ENCODE peak calls at places on chromosomes 12 and 14, in nine cellular contexts. One of them, this sample, is unnamed.

GRCh38 chr12:31833541-31833840 is 104.7 kb upstream of the AMN1 start:
- DNase-seq in stimulated activated CD8-positive, alpha-beta memory T cell treated with anti-CD3 and anti-CD28 coated beads, Interleukin-2, amount 100 ng/mL, for 1 hour: no peak
- DNase-seq in left cardiac atrium: no peak
- DNase-seq in non-pigmented ciliary epithelial cell: no peak
- DNase-seq in Right ventricle myocardium superior: no peak
- DNase-seq in AG10803: no peak
- DNase-seq in A172: no peak
- DNase-seq in naive thymus-derived CD8-positive, alpha-beta T cell: no peak
- DNase-seq in trophoblast cell: no peak
- DNase-seq in this sample: no peak

GRCh38 chr12:12872139-12872933 is 19.0 kb upstream of the GPRC5A start:
- DNase-seq in stimulated activated CD8-positive, alpha-beta memory T cell treated with anti-CD3 and anti-CD28 coated beads, Interleukin-2, amount 100 ng/mL, for 1 hour: no peak
- DNase-seq in left cardiac atrium: no peak
- DNase-seq in non-pigmented ciliary epithelial cell: no peak
- DNase-seq in Right ventricle myocardium superior: no peak
- DNase-seq in AG10803: peak; percentile 62
- DNase-seq in A172: peak; percentile 80
- DNase-seq in naive thymus-derived CD8-positive, alpha-beta T cell: no peak
- DNase-seq in trophoblast cell: peak; percentile 92
- DNase-seq in this sample: no peak

GRCh38 chr14:54590481-54590880 is 23.6 kb downstream of the SAMD4A start:
- DNase-seq in stimulated activated CD8-positive, alpha-beta memory T cell treated with anti-CD3 and anti-CD28 coated beads, Interleukin-2, amount 100 ng/mL, for 1 hour: no peak
- DNase-seq in left cardiac atrium: no peak
- DNase-seq in non-pigmented ciliary epithelial cell: no peak
- DNase-seq in Right ventricle myocardium superior: no peak
- DNase-seq in AG10803: no peak
- DNase-seq in A172: no peak
- DNase-seq in naive thymus-derived CD8-positive, alpha-beta T cell: no peak
- DNase-seq in trophoblast cell: peak; percentile 4
- DNase-seq in this sample: no peak

GRCh38 chr12:94109154-94109553 is 39.2 kb upstream of the PLXNC1 start:
- DNase-seq in stimulated activated CD8-positive, alpha-beta memory T cell treated with anti-CD3 and anti-CD28 coated beads, Interleukin-2, amount 100 ng/mL, for 1 hour: no peak
- DNase-seq in left cardiac atrium: no peak
- DNase-seq in non-pigmented ciliary epithelial cell: no peak
- DNase-seq in Right ventricle myocardium superior: no peak
- DNase-seq in AG10803: peak; percentile 38
- DNase-seq in A172: peak; percentile 39
- DNase-seq in naive thymus-derived CD8-positive, alpha-beta T cell: no peak
- DNase-seq in trophoblast cell: no peak
- DNase-seq in this sample: no peak

GRCh38 chr12:68785358-68785757 is 22.6 kb upstream of the MDM2 start:
- DNase-seq in stimulated activated CD8-positive, alpha-beta memory T cell treated with anti-CD3 and anti-CD28 coated beads, Interleukin-2, amount 100 ng/mL, for 1 hour: no peak
- DNase-seq in left cardiac atrium: no peak
- DNase-seq in non-pigmented ciliary epithelial cell: no peak
- DNase-seq in Right ventricle myocardium superior: no peak
- DNase-seq in AG10803: no peak
- DNase-seq in A172: no peak
- DNase-seq in naive thymus-derived CD8-positive, alpha-beta T cell: no peak
- DNase-seq in trophoblast cell: no peak
- DNase-seq in this sample: no peak

GRCh38 chr12:54272214-54272613 is 7.7 kb downstream of the CBX5 start:
- DNase-seq in stimulated activated CD8-positive, alpha-beta memory T cell treated with anti-CD3 and anti-CD28 coated beads, Interleukin-2, amount 100 ng/mL, for 1 hour: no peak
- DNase-seq in left cardiac atrium: no peak
- DNase-seq in non-pigmented ciliary epithelial cell: no peak
- DNase-seq in Right ventricle myocardium superior: no peak
- DNase-seq in AG10803: no peak
- DNase-seq in A172: no peak
- DNase-seq in naive thymus-derived CD8-positive, alpha-beta T cell: no peak
- DNase-seq in trophoblast cell: no peak
- DNase-seq in this sample: no peak

GRCh38 chr14:78135450-78135891 is 34.7 kb upstream of the NRXN3 start:
- DNase-seq in stimulated activated CD8-positive, alpha-beta memory T cell treated with anti-CD3 and anti-CD28 coated beads, Interleukin-2, amount 100 ng/mL, for 1 hour: no peak
- DNase-seq in left cardiac atrium: no peak
- DNase-seq in non-pigmented ciliary epithelial cell: no peak
- DNase-seq in Right ventricle myocardium superior: no peak
- DNase-seq in AG10803: no peak
- DNase-seq in A172: peak; percentile 53
- DNase-seq in naive thymus-derived CD8-positive, alpha-beta T cell: no peak
- DNase-seq in trophoblast cell: no peak
- DNase-seq in this sample: no peak

GRCh38 chr14:94754391-94754942 is 15.4 kb downstream of the GSC start:
- DNase-seq in stimulated activated CD8-positive, alpha-beta memory T cell treated with anti-CD3 and anti-CD28 coated beads, Interleukin-2, amount 100 ng/mL, for 1 hour: no peak
- DNase-seq in left cardiac atrium: no peak
- DNase-seq in non-pigmented ciliary epithelial cell: no peak
- DNase-seq in Right ventricle myocardium superior: no peak
- DNase-seq in AG10803: no peak
- DNase-seq in A172: no peak
- DNase-seq in naive thymus-derived CD8-positive, alpha-beta T cell: no peak
- DNase-seq in trophoblast cell: no peak
- DNase-seq in this sample: no peak

GRCh38 chr14:61477845-61478438 is 156.6 kb downstream of the PRKCH start:
- DNase-seq in stimulated activated CD8-positive, alpha-beta memory T cell treated with anti-CD3 and anti-CD28 coated beads, Interleukin-2, amount 100 ng/mL, for 1 hour: no peak
- DNase-seq in left cardiac atrium: peak; percentile 81
- DNase-seq in non-pigmented ciliary epithelial cell: no peak
- DNase-seq in Right ventricle myocardium superior: peak; percentile 89
- DNase-seq in AG10803: peak; percentile 52
- DNase-seq in A172: peak; percentile 56
- DNase-seq in naive thymus-derived CD8-positive, alpha-beta T cell: no peak
- DNase-seq in trophoblast cell: no peak
- DNase-seq in this sample: no peak

GRCh38 chr12:55258288-55258687 is 13.9 kb downstream of the OR6C74 start:
- DNase-seq in stimulated activated CD8-positive, alpha-beta memory T cell treated with anti-CD3 and anti-CD28 coated beads, Interleukin-2, amount 100 ng/mL, for 1 hour: no peak
- DNase-seq in left cardiac atrium: no peak
- DNase-seq in non-pigmented ciliary epithelial cell: no peak
- DNase-seq in Right ventricle myocardium superior: no peak
- DNase-seq in AG10803: no peak
- DNase-seq in A172: no peak
- DNase-seq in naive thymus-derived CD8-positive, alpha-beta T cell: no peak
- DNase-seq in trophoblast cell: no peak
- DNase-seq in this sample: no peak

GRCh38 chr14:103427485-103428443 is 42.5 kb downstream of the MARK3 start:
- DNase-seq in stimulated activated CD8-positive, alpha-beta memory T cell treated with anti-CD3 and anti-CD28 coated beads, Interleukin-2, amount 100 ng/mL, for 1 hour: no peak
- DNase-seq in left cardiac atrium: peak; percentile 36
- DNase-seq in non-pigmented ciliary epithelial cell: no peak
- DNase-seq in Right ventricle myocardium superior: no peak
- DNase-seq in AG10803: peak; percentile 77
- DNase-seq in A172: peak; percentile 86
- DNase-seq in naive thymus-derived CD8-positive, alpha-beta T cell: peak; percentile 18
- DNase-seq in trophoblast cell: no peak
- DNase-seq in this sample: peak; percentile 3

GRCh38 chr12:106147956-106148355 is 9.2 kb upstream of the NUAK1 start:
- DNase-seq in stimulated activated CD8-positive, alpha-beta memory T cell treated with anti-CD3 and anti-CD28 coated beads, Interleukin-2, amount 100 ng/mL, for 1 hour: no peak
- DNase-seq in left cardiac atrium: peak; percentile 85
- DNase-seq in non-pigmented ciliary epithelial cell: no peak
- DNase-seq in Right ventricle myocardium superior: peak; percentile 91
- DNase-seq in AG10803: no peak
- DNase-seq in A172: no peak
- DNase-seq in naive thymus-derived CD8-positive, alpha-beta T cell: no peak
- DNase-seq in trophoblast cell: no peak
- DNase-seq in this sample: no peak

GRCh38 chr14:70907996-70908917 is 998 bp downstream of the PCNX1 start:
- DNase-seq in stimulated activated CD8-positive, alpha-beta memory T cell treated with anti-CD3 and anti-CD28 coated beads, Interleukin-2, amount 100 ng/mL, for 1 hour: peak; percentile 43
- DNase-seq in left cardiac atrium: peak; percentile 77
- DNase-seq in non-pigmented ciliary epithelial cell: no peak
- DNase-seq in Right ventricle myocardium superior: peak; percentile 71
- DNase-seq in AG10803: peak; percentile 55
- DNase-seq in A172: peak; percentile 17
- DNase-seq in naive thymus-derived CD8-positive, alpha-beta T cell: peak; percentile 61
- DNase-seq in trophoblast cell: no peak
- DNase-seq in this sample: peak; percentile 30

GRCh38 chr12:78888583-78888982 is 24.0 kb downstream of the SYT1 start:
- DNase-seq in stimulated activated CD8-positive, alpha-beta memory T cell treated with anti-CD3 and anti-CD28 coated beads, Interleukin-2, amount 100 ng/mL, for 1 hour: no peak
- DNase-seq in left cardiac atrium: no peak
- DNase-seq in non-pigmented ciliary epithelial cell: no peak
- DNase-seq in Right ventricle myocardium superior: no peak
- DNase-seq in AG10803: no peak
- DNase-seq in A172: peak; percentile 64
- DNase-seq in naive thymus-derived CD8-positive, alpha-beta T cell: no peak
- DNase-seq in trophoblast cell: no peak
- DNase-seq in this sample: no peak

GRCh38 chr12:5259523-5259922 is 172.4 kb upstream of the NTF3 start:
- DNase-seq in stimulated activated CD8-positive, alpha-beta memory T cell treated with anti-CD3 and anti-CD28 coated beads, Interleukin-2, amount 100 ng/mL, for 1 hour: no peak
- DNase-seq in left cardiac atrium: no peak
- DNase-seq in non-pigmented ciliary epithelial cell: no peak
- DNase-seq in Right ventricle myocardium superior: no peak
- DNase-seq in AG10803: peak; percentile 75
- DNase-seq in A172: peak; percentile 93
- DNase-seq in naive thymus-derived CD8-positive, alpha-beta T cell: no peak
- DNase-seq in trophoblast cell: no peak
- DNase-seq in this sample: no peak

GRCh38 chr12:75628916-75629315 is 117.5 kb upstream of the KRR1 start:
- DNase-seq in stimulated activated CD8-positive, alpha-beta memory T cell treated with anti-CD3 and anti-CD28 coated beads, Interleukin-2, amount 100 ng/mL, for 1 hour: no peak
- DNase-seq in left cardiac atrium: no peak
- DNase-seq in non-pigmented ciliary epithelial cell: no peak
- DNase-seq in Right ventricle myocardium superior: no peak
- DNase-seq in AG10803: no peak
- DNase-seq in A172: no peak
- DNase-seq in naive thymus-derived CD8-positive, alpha-beta T cell: no peak
- DNase-seq in trophoblast cell: no peak
- DNase-seq in this sample: no peak

GRCh38 chr12:16323010-16323409 is 24.4 kb upstream of the MGST1 start:
- DNase-seq in stimulated activated CD8-positive, alpha-beta memory T cell treated with anti-CD3 and anti-CD28 coated beads, Interleukin-2, amount 100 ng/mL, for 1 hour: no peak
- DNase-seq in left cardiac atrium: no peak
- DNase-seq in non-pigmented ciliary epithelial cell: no peak
- DNase-seq in Right ventricle myocardium superior: no peak
- DNase-seq in AG10803: peak; percentile 49
- DNase-seq in A172: no peak
- DNase-seq in naive thymus-derived CD8-positive, alpha-beta T cell: no peak
- DNase-seq in trophoblast cell: no peak
- DNase-seq in this sample: no peak

GRCh38 chr12:53481957-53482586 is 17.2 kb downstream of the MAP3K12 start:
- DNase-seq in stimulated activated CD8-positive, alpha-beta memory T cell treated with anti-CD3 and anti-CD28 coated beads, Interleukin-2, amount 100 ng/mL, for 1 hour: no peak
- DNase-seq in left cardiac atrium: no peak
- DNase-seq in non-pigmented ciliary epithelial cell: no peak
- DNase-seq in Right ventricle myocardium superior: no peak
- DNase-seq in AG10803: no peak
- DNase-seq in A172: no peak
- DNase-seq in naive thymus-derived CD8-positive, alpha-beta T cell: peak; percentile 30
- DNase-seq in trophoblast cell: peak; percentile 32
- DNase-seq in this sample: no peak

GRCh38 chr14:76514599-76514998 is 138.7 kb downstream of the ESRRB start:
- DNase-seq in stimulated activated CD8-positive, alpha-beta memory T cell treated with anti-CD3 and anti-CD28 coated beads, Interleukin-2, amount 100 ng/mL, for 1 hour: no peak
- DNase-seq in left cardiac atrium: no peak
- DNase-seq in non-pigmented ciliary epithelial cell: no peak
- DNase-seq in Right ventricle myocardium superior: no peak
- DNase-seq in AG10803: no peak
- DNase-seq in A172: peak; percentile 5
- DNase-seq in naive thymus-derived CD8-positive, alpha-beta T cell: no peak
- DNase-seq in trophoblast cell: peak; percentile 31
- DNase-seq in this sample: no peak

GRCh38 chr14:36738269-36738668 is 76.6 kb downstream of the PAX9 start:
- DNase-seq in stimulated activated CD8-positive, alpha-beta memory T cell treated with anti-CD3 and anti-CD28 coated beads, Interleukin-2, amount 100 ng/mL, for 1 hour: no peak
- DNase-seq in left cardiac atrium: no peak
- DNase-seq in non-pigmented ciliary epithelial cell: no peak
- DNase-seq in Right ventricle myocardium superior: no peak
- DNase-seq in AG10803: no peak
- DNase-seq in A172: peak; percentile 0
- DNase-seq in naive thymus-derived CD8-positive, alpha-beta T cell: no peak
- DNase-seq in trophoblast cell: no peak
- DNase-seq in this sample: no peak

GRCh38 chr12:126193190-126193589 is 1128.0 kb downstream of the AACS start:
- DNase-seq in stimulated activated CD8-positive, alpha-beta memory T cell treated with anti-CD3 and anti-CD28 coated beads, Interleukin-2, amount 100 ng/mL, for 1 hour: no peak
- DNase-seq in left cardiac atrium: no peak
- DNase-seq in non-pigmented ciliary epithelial cell: no peak
- DNase-seq in Right ventricle myocardium superior: no peak
- DNase-seq in AG10803: no peak
- DNase-seq in A172: no peak
- DNase-seq in naive thymus-derived CD8-positive, alpha-beta T cell: no peak
- DNase-seq in trophoblast cell: no peak
- DNase-seq in this sample: no peak

This sample was measured in central memory CD4-positive, alpha-beta T cell.